ENCODE peak calls at places on chromosome 11, in four cellular contexts. B is astrocyte of the cerebellum, X is HFFc6, Q is GM10248. W is an unnamed sample.

GRCh38 chr11:66701432-66702240 is 23.9 kb upstream of the RBM4B start:
- DNase-seq in B (no peak), X (no peak), Q (no peak), W (no peak)

GRCh38 chr11:99505319-99505718 is 484.6 kb downstream of the CNTN5 start:
- DNase-seq in B (peak; percentile 86), X (peak; percentile 2), Q (no peak), W (no peak)

GRCh38 chr11:100908746-100909145 is 220.9 kb downstream of the PGR start:
- DNase-seq in B (peak; percentile 64), X (peak; percentile 79), Q (no peak), W (no peak)

GRCh38 chr11:125566235-125566634 is 3.0 kb upstream of the EI24 start:
- DNase-seq in B (no peak), X (no peak), Q (no peak), W (no peak)

GRCh38 chr11:122804161-122804560 is 34.1 kb upstream of the CRTAM start:
- DNase-seq in B (no peak), X (peak; percentile 66), Q (no peak), W (peak; percentile 54)

GRCh38 chr11:61134801-61135257 is 26.4 kb downstream of the VPS37C start:
- DNase-seq in B (no peak), X (no peak), Q (no peak), W (no peak)

GRCh38 chr11:108754901-108755625 is 90.2 kb downstream of the DDX10 start:
- DNase-seq in B (peak; percentile 32), X (no peak), Q (no peak), W (peak; percentile 40)

GRCh38 chr11:20373568-20374209 is 10.2 kb downstream of the HTATIP2 start:
- DNase-seq in B (no peak), X (no peak), Q (no peak), W (no peak)

GRCh38 chr11:76415073-76415472 is 29.7 kb upstream of the EMSY start:
- DNase-seq in B (no peak), X (no peak), Q (no peak), W (no peak)

GRCh38 chr11:132402056-132402684 is 1031.8 kb downstream of the NTM start:
- DNase-seq in B (peak; percentile 20), X (peak; percentile 47), Q (peak; percentile 54), W (no peak)
- TF ChIP-seq CTCF in B (peak; percentile 73), X (peak; percentile 70), Q (peak; percentile 54), W (no peak)

DNA sequence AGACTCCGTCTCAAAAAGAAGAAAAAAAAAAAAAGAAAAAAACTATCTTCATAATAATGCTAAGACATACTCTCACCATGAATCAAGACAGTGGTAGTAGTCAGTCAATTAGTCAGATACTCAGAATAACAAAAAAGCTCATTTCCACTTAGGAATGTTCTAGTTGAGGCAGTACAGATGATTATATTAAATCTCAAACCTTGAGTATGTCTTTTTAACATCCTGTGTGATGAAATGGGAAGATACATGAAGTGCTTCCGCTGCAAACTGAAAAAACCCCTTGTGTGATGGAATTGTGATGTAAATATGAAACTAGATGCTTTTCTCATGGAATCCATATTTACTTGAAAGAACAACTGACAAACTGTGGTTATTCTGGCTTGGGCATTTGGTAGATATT is 13.7 kb downstream of the AMOTL1 start:
- DNase-seq in B (no peak), X (peak; percentile 81), Q (no peak), W (no peak)
- TF ChIP-seq CTCF in B (no peak), X (no peak), Q (no peak), W (no peak)

DNA sequence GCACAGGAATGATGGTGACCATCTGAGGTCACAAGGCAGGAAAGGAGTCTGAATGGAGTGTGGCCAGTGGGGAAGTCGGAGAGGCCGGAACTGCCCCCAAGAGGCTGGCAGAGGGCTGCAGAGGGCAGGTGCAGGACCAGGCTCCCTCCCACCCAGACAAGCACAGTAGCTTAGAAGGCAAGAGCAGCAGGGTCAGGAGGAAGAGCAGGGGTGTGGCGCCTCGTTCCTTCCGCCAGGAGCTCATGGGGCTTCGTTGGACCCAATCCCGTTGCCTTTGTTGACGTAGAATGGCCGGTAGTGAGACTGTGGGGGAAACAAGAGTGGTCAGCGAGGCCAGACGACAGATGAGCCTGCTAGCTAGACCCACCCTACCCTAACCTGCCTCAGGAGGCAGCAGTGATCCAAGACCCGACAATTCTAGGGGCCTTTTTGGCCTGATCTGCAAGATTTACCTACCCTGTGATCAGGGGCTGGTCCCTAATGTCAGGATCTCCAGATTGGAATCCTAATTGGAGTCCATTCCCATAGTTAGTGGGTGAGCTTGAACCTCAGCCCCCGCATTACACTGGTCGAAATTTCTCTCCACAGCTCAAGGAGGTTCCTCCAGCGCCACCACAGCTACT is 25.6 kb downstream of the TRIM29 start:
- DNase-seq in B (no peak), X (no peak), Q (no peak), W (no peak)
- TF ChIP-seq CTCF in B (no peak), X (peak; percentile 44), Q (no peak), W (no peak)

GRCh38 chr11:117098269-117099231 is at the start of gene SIK3:
- DNase-seq in B (peak; percentile 78), X (peak; percentile 88), Q (peak; percentile 99), W (peak; percentile 89)
- TF ChIP-seq CTCF in B (peak; percentile 58), X (peak; percentile 72), Q (peak; percentile 68), W (peak; percentile 44)

GRCh38 chr11:104912102-104912501 is 13.8 kb upstream of the CASP12 start:
- DNase-seq in B (no peak), X (no peak), Q (no peak), W (no peak)

GRCh38 chr11:104905271-104905670 is 7.0 kb upstream of the CASP12 start:
- DNase-seq in B (no peak), X (no peak), Q (no peak), W (peak; percentile 13)

GRCh38 chr11:104908186-104908531 is 9.9 kb upstream of the CASP12 start:
- DNase-seq in B (no peak), X (no peak), Q (no peak), W (no peak)

DNA sequence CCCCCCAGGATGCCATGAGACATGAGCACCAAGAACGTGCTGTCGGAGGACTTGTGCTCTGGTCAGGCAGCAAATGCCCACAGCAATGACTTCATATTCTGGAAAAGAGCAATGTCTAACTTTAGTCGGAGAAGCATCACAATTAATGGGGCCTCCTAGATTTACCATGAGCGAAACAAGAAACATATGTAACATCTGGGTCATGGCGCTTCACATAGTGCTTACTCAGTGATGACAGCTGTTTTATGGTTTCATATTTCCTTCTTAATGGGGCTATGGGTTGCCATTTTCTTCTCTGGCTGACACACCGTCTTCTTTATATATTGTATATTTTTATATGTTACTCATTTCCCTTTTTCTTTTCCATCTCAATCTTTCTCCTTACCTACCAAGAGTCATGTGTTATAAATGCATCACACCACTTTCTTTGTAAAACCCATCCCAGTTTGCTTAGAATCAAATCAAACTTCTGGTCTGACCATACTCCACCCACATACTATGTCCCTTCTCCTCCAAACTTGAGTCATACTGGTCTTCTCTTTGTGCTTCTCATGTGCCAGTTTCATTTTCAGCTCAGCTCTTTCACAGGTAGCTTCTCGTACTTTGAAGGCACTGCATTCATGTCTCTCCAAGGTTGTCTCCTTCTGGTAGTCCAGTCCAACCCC is 9.4 kb upstream of the CASP12 start:
- DNase-seq in B (no peak), X (peak; percentile 8), Q (no peak), W (no peak)
- TF ChIP-seq CTCF in B (no peak), X (no peak), Q (no peak), W (no peak)

DNA sequence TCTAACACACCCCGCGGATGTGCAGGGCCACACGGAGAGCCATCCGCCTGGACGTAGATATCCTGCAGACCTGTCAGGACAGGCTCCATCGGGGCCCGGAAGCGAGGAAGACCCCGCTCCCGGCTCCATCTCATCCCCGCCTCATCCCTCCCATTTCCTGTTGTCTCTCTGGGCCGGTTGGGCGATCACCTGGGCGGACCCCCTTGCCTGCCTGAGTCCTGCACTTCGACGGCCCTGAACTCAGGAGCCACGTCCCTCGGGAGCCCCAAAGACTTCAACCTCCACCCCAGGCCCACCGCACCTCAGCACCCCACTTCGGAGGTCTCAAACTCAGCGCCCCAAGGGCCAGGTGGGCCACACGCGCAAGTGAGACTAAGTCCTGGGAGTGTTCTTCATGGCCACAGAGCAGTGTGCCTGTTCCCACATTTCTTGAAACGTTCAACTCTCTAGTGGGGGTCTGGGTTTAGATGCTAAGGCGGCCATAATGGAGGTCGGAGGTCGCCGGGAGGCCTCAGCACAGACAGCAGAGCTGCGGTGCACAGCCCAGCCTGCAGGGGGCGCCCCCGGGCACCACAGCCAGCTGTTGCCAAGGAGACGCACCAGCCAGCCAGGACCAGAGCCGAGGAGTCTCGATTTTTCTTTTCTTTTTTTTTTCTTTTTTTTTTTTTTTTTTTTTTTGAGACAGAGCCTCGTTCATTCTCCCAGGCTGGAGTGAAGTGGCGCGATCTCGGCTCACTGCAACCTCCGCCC is 26.0 kb upstream of the FADD start:
- DNase-seq in B (no peak), X (peak; percentile 6), Q (peak; percentile 80), W (peak; percentile 38)
- TF ChIP-seq CTCF in B (peak; percentile 37), X (peak; percentile 77), Q (peak; percentile 40), W (peak; percentile 62)

GRCh38 chr11:13487661-13488030 is 8.2 kb downstream of the PTH start:
- DNase-seq in B (no peak), X (no peak), Q (no peak), W (peak; percentile 19)
- TF ChIP-seq CTCF in B (no peak), X (no peak), Q (peak; percentile 35), W (no peak)

W was measured in MCF 10A.